ENCODE peak calls at places on chromosome 17, in five cellular contexts. L, K, J, D and S are unnamed samples.

GRCh38 chr17:653724-654123 is 60.9 kb downstream of the VPS53 start:
- DNase-seq in J (no peak), L (no peak), K (no peak), D (peak), S (no peak)

GRCh38 chr17:35972066-35972465 is 9.2 kb downstream of the CCL16 start:
- DNase-seq in D (no peak), J (no peak), L (no peak), K (no peak), S (no peak)

GRCh38 chr17:70171159-70171558 is 1.8 kb downstream of the KCNJ2 start:
- DNase-seq in J (no peak), L (peak), D (no peak), K (peak), S (no peak)

GRCh38 chr17:42436401-42436800 is 13.3 kb upstream of the CAVIN1 start:
- DNase-seq in K (no peak), D (no peak), J (no peak), L (peak), S (no peak)

GRCh38 chr17:7220593-7221280 is 999 bp downstream of the ACADVL start:
- DNase-seq in K (peak), D (peak), L (peak), J (peak), S (peak)

GRCh38 chr17:6862822-6863221 is 31.3 kb upstream of the TEKT1 start:
- DNase-seq in L (no peak), K (no peak), J (no peak), D (no peak), S (no peak)

GRCh38 chr17:35716173-35716572 is 15.3 kb upstream of the RASL10B start:
- DNase-seq in D (no peak), L (no peak), J (no peak), K (no peak), S (no peak)

GRCh38 chr17:34980681-34981537 is 597 bp downstream of the LIG3 start:
- DNase-seq in L (peak), J (peak), K (peak), D (peak), S (peak)

GRCh38 chr17:56292010-56292409 is 138.7 kb downstream of the ANKFN1 start:
- DNase-seq in J (no peak), L (no peak), D (no peak), K (no peak), S (no peak)

GRCh38 chr17:28335959-28336871 is 654 bp downstream of the TNFAIP1 start:
- DNase-seq in K (peak), L (peak), D (peak), J (peak), S (peak)

GRCh38 chr17:49016775-49017463 is 19.7 kb downstream of the IGF2BP1 start:
- DNase-seq in D (no peak), J (no peak), K (no peak), L (peak), S (peak)

GRCh38 chr17:65987988-65988387 is 203.9 kb downstream of the CEP112 start:
- DNase-seq in D (peak), J (peak), K (peak), L (peak), S (peak)

GRCh38 chr17:48791128-48792032 is 25.6 kb downstream of the TTLL6 start:
- DNase-seq in L (peak), J (peak), K (peak), D (peak), S (peak)

GRCh38 chr17:57925361-57925990 is 29.7 kb downstream of the CUEDC1 start:
- DNase-seq in K (no peak), D (peak), L (peak), J (no peak), S (no peak)

GRCh38 chr17:81493198-81494038 is 19.2 kb downstream of the ACTG1 start:
- DNase-seq in D (no peak), L (no peak), J (no peak), K (no peak), S (no peak)

GRCh38 chr17:48054238-48055185 is 6.4 kb downstream of the NFE2L1 start:
- DNase-seq in D (peak), J (no peak), K (peak), L (peak), S (no peak)